ENCODE peak calls at places on chromosomes 12 and 14, in four cellular contexts. One of them, this sample, is unnamed. For H3K9me3, the result is how much of the 10 kb centered on the place peaks cover.

GRCh38 chr14:101235042-101235871 is 326.0 kb upstream of the DIO3 start:
- DNase-seq in AG04450: no peak
- DNase-seq in pancreas: peak
- DNase-seq in WERI-Rb-1: peak
- DNase-seq in this sample: no peak

GRCh38 chr12:40015360-40015759 is 90.5 kb downstream of the SLC2A13 start:
- DNase-seq in AG04450: no peak
- DNase-seq in pancreas: no peak
- DNase-seq in WERI-Rb-1: no peak
- DNase-seq in this sample: no peak

GRCh38 chr14:56199095-56199975 is 81.1 kb downstream of the PELI2 start:
- DNase-seq in AG04450: peak
- DNase-seq in pancreas: no peak
- DNase-seq in WERI-Rb-1: no peak
- DNase-seq in this sample: no peak

GRCh38 chr12:117640511-117640910 is 279.1 kb upstream of the NOS1 start:
- DNase-seq in AG04450: no peak
- DNase-seq in pancreas: no peak
- DNase-seq in WERI-Rb-1: no peak
- DNase-seq in this sample: no peak

GRCh38 chr12:6326316-6326959 is 15.4 kb downstream of the TNFRSF1A start:
- DNase-seq in AG04450: no peak
- DNase-seq in pancreas: no peak
- DNase-seq in WERI-Rb-1: peak
- DNase-seq in this sample: no peak

GRCh38 chr12:91383106-91383505 is 200.5 kb upstream of the DCN start:
- DNase-seq in AG04450: no peak
- DNase-seq in pancreas: no peak
- DNase-seq in WERI-Rb-1: no peak
- DNase-seq in this sample: no peak

GRCh38 chr14:76947078-76947837 is 81.2 kb downstream of the IRF2BPL start:
- DNase-seq in AG04450: peak
- DNase-seq in pancreas: peak
- DNase-seq in WERI-Rb-1: peak
- DNase-seq in this sample: no peak

GRCh38 chr14:92971601-92972180 is 48.7 kb downstream of the CHGA start:
- DNase-seq in AG04450: no peak
- DNase-seq in pancreas: peak
- DNase-seq in WERI-Rb-1: no peak
- DNase-seq in this sample: no peak

GRCh38 chr14:79549515-79549914 is 661.8 kb downstream of the DIO2 start:
- DNase-seq in AG04450: no peak
- DNase-seq in pancreas: no peak
- DNase-seq in WERI-Rb-1: no peak
- DNase-seq in this sample: no peak

GRCh38 chr12:52139579-52140062 is 52.2 kb downstream of the KRT80 start:
- DNase-seq in AG04450: no peak
- DNase-seq in pancreas: no peak
- DNase-seq in WERI-Rb-1: peak
- DNase-seq in this sample: no peak

GRCh38 chr12:94245984-94246383 is 97.6 kb downstream of the PLXNC1 start:
- DNase-seq in AG04450: no peak
- DNase-seq in pancreas: no peak
- DNase-seq in WERI-Rb-1: no peak
- DNase-seq in this sample: no peak

GRCh38 chr12:94244165-94245133 is 96.1 kb downstream of the PLXNC1 start:
- DNase-seq in AG04450: no peak
- DNase-seq in pancreas: no peak
- DNase-seq in WERI-Rb-1: no peak
- DNase-seq in this sample: no peak

GRCh38 chr12:94247256-94247655 is 98.9 kb downstream of the PLXNC1 start:
- DNase-seq in AG04450: no peak
- DNase-seq in pancreas: no peak
- DNase-seq in WERI-Rb-1: no peak
- DNase-seq in this sample: no peak

GRCh38 chr12:94250130-94250529 is 101.8 kb downstream of the PLXNC1 start:
- DNase-seq in AG04450: no peak
- DNase-seq in pancreas: no peak
- DNase-seq in WERI-Rb-1: no peak
- DNase-seq in this sample: no peak

GRCh38 chr12:94248582-94248981 is 100.2 kb downstream of the PLXNC1 start:
- DNase-seq in AG04450: no peak
- DNase-seq in pancreas: no peak
- DNase-seq in WERI-Rb-1: no peak
- DNase-seq in this sample: no peak
- H3K9me3 ChIP-seq in AG04450: under half
- H3K9me3 ChIP-seq in pancreas: under half
- H3K9me3 ChIP-seq in WERI-Rb-1: under half
- H3K9me3 ChIP-seq in this sample: under half

GRCh38 chr12:57655541-57656240 is 22.7 kb upstream of the B4GALNT1 start:
- DNase-seq in AG04450: no peak
- DNase-seq in pancreas: peak
- DNase-seq in WERI-Rb-1: no peak
- DNase-seq in this sample: no peak

GRCh38 chr12:57654042-57654441 is 21.0 kb upstream of the B4GALNT1 start:
- DNase-seq in AG04450: no peak
- DNase-seq in pancreas: no peak
- DNase-seq in WERI-Rb-1: no peak
- DNase-seq in this sample: no peak

GRCh38 chr12:57657744-57658143 is 24.7 kb upstream of the B4GALNT1 start:
- DNase-seq in AG04450: no peak
- DNase-seq in pancreas: no peak
- DNase-seq in WERI-Rb-1: no peak
- DNase-seq in this sample: no peak

GRCh38 chr12:57661376-57661775 is 28.4 kb upstream of the B4GALNT1 start:
- DNase-seq in AG04450: no peak
- DNase-seq in pancreas: no peak
- DNase-seq in WERI-Rb-1: no peak
- DNase-seq in this sample: no peak

DNA sequence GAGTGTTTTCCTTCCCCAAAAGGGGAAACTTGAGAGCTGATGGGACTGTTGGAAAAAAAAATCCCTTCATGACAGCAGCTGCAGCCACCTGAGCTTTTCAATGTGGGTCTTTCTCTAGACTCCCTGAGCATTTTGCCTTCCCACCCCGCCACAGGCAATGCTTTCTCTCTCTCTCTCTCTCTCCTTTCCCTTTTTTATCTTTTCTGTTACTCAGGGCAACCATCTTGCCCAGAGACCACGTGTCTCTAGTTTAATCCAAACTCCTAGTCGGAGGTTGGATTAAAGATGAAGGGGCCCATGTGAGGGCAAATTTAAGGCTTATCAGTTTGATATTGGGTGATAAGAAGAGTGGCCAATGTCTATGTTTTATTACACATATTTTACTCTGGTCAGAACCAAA is 25.9 kb upstream of the B4GALNT1 start:
- DNase-seq in AG04450: no peak
- DNase-seq in pancreas: no peak
- DNase-seq in WERI-Rb-1: no peak
- DNase-seq in this sample: no peak
- H3K9me3 ChIP-seq in AG04450: under half
- H3K9me3 ChIP-seq in pancreas: under half
- H3K9me3 ChIP-seq in WERI-Rb-1: under half
- H3K9me3 ChIP-seq in this sample: under half

GRCh38 chr12:32131666-32132065 is 25.0 kb downstream of the BICD1 start:
- DNase-seq in AG04450: no peak
- DNase-seq in pancreas: no peak
- DNase-seq in WERI-Rb-1: no peak
- DNase-seq in this sample: no peak
- H3K9me3 ChIP-seq in AG04450: under half
- H3K9me3 ChIP-seq in pancreas: under half
- H3K9me3 ChIP-seq in WERI-Rb-1: under half
- H3K9me3 ChIP-seq in this sample: under half

DNA sequence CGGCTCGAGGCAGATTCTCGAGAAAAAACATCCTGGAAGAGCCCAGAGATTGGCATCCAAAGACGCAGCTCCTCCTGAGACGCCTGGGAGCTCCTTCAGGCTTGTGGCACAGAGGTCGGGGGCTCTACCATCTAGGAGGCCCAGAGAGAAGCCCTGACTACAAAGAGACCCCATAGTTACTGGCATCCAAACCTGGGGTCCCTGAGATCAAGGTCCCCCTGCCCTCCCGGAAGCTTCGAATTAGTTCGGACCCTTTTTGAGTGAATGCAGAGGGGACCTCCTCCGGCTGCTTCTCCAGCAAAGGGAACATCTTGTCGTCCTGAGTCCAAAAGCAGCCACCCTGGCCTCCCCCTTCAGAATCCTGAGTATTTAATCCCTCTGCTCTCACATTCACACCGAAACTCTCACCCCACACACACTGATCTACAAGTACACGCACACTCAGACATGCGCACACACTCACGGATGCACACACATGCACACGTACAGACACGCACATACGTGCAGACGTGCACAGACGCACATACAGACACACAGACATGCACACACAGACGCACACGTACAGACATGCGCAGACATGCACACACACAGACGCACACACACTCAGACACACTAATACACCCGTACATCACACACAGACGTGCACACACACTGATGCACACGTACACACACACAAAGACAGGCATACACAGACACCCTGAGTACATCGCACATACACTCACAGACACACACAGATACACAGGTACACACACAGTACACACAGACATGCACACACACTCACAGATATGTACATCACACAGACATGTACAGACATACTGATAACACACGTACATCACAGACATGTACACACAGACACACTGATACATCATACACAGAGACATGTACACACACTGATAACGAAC is 5.9 kb downstream of the ZNF605 start:
- DNase-seq in AG04450: no peak
- DNase-seq in pancreas: no peak
- DNase-seq in WERI-Rb-1: no peak
- DNase-seq in this sample: no peak
- H3K9me3 ChIP-seq in AG04450: half or more
- H3K9me3 ChIP-seq in pancreas: under half
- H3K9me3 ChIP-seq in WERI-Rb-1: under half
- H3K9me3 ChIP-seq in this sample: half or more

GRCh38 chr14:89598548-89599186 is 181.6 kb upstream of the FOXN3 start:
- DNase-seq in AG04450: no peak
- DNase-seq in pancreas: no peak
- DNase-seq in WERI-Rb-1: no peak
- DNase-seq in this sample: no peak

GRCh38 chr14:89600029-89600428 is 183.0 kb upstream of the FOXN3 start:
- DNase-seq in AG04450: no peak
- DNase-seq in pancreas: no peak
- DNase-seq in WERI-Rb-1: no peak
- DNase-seq in this sample: no peak

GRCh38 chr14:89603938-89604480 is 187.0 kb upstream of the FOXN3 start:
- DNase-seq in AG04450: no peak
- DNase-seq in pancreas: no peak
- DNase-seq in WERI-Rb-1: no peak
- DNase-seq in this sample: no peak

DNA sequence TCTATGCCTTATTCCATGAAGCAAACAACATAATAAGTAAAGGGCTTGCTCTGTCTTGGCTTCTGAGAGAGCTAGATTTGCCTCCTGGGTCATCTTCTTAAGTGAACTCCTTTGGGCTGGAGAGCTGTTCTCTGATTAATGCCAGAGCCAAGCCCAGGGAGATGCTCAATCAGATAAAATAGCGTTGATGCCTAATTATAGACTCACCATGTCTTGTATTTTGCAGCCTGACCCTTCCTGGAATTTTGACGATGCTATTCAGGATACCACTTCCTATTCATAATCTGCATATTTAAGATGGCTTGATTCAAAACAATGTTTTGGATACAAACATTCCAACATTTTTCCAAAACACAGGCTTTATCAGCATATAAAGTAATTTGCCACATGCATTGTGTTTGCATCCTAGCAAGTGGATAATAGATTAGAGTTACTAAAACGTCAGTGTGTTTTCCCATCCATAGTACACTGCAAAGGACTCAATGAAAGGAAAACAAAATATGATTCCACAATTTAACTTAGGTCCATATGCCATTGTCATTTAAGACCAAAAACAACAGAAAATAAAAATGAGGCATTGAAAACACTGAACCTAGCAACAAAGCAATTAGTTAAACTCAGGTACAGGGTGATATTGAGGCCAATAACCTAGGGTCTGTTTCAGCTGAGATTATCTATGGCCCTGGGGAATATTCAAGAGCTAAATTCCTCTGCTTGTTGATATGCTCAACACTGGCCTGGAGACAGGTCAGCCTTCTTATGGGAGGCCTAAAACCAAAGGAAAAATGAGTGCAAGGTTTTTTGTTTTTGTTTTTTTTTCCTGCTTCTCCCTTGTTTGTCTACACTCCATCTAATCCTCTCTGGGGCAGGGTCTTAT is 184.2 kb upstream of the FOXN3 start:
- DNase-seq in AG04450: no peak
- DNase-seq in pancreas: no peak
- DNase-seq in WERI-Rb-1: no peak
- DNase-seq in this sample: no peak
- H3K9me3 ChIP-seq in AG04450: under half
- H3K9me3 ChIP-seq in pancreas: under half
- H3K9me3 ChIP-seq in WERI-Rb-1: under half
- H3K9me3 ChIP-seq in this sample: under half

GRCh38 chr14:26982071-26982470 is 384.2 kb upstream of the NOVA1 start:
- DNase-seq in AG04450: no peak
- DNase-seq in pancreas: no peak
- DNase-seq in WERI-Rb-1: no peak
- DNase-seq in this sample: no peak
- H3K9me3 ChIP-seq in AG04450: under half
- H3K9me3 ChIP-seq in pancreas: under half
- H3K9me3 ChIP-seq in WERI-Rb-1: under half
- H3K9me3 ChIP-seq in this sample: under half